ENCODE peak calls at places on chromosomes 7 and 10, in six cellular contexts. K is cardiac fibroblast; R is A549; H is CD8-positive, alpha-beta T cell; E is neural progenitor cell; G is esophagus squamous epithelium. U is an unnamed sample.

GRCh38 chr10:122310311-122311050 is 39.4 kb downstream of the BTBD16 start:
- DNase-seq in E (no peak), R (peak), H (no peak), G (no peak), K (no peak), U (no peak)

GRCh38 chr10:54961040-54961439 is 160.0 kb upstream of the PCDH15 start:
- DNase-seq in K (no peak), G (no peak), R (no peak), E (no peak), H (no peak), U (no peak)

GRCh38 chr7:133770863-133771492 is 356.2 kb upstream of the LRGUK start:
- DNase-seq in H (no peak), E (no peak), K (peak), G (no peak), R (peak), U (no peak)

GRCh38 chr7:27697861-27698430 is 35.3 kb upstream of the HIBADH start:
- DNase-seq in G (peak), E (no peak), K (peak), R (peak), H (no peak), U (peak)

GRCh38 chr10:43225787-43226153 is 41.1 kb downstream of the RASGEF1A start:
- DNase-seq in G (no peak), E (no peak), H (no peak), K (no peak), R (no peak), U (no peak)

GRCh38 chr10:46222364-46222935 is 64.3 kb upstream of the ANTXRL start:
- DNase-seq in E (no peak), H (no peak), R (no peak), K (peak), G (no peak), U (no peak)

GRCh38 chr10:35447693-35448407 is 111.5 kb downstream of the CCNY start:
- DNase-seq in R (peak), G (no peak), E (peak), H (peak), K (peak), U (no peak)

GRCh38 chr7:157253850-157254249 is 83.0 kb upstream of the DNAJB6 start:
- DNase-seq in G (no peak), E (no peak), K (no peak), H (no peak), R (peak), U (no peak)

GRCh38 chr10:74991435-74991834 is 120.0 kb upstream of the SAMD8 start:
- DNase-seq in E (peak), R (peak), K (peak), G (no peak), H (no peak), U (no peak)

GRCh38 chr7:36409180-36409579 is 19.5 kb downstream of the ANLN start:
- DNase-seq in E (no peak), G (no peak), H (no peak), K (no peak), R (no peak), U (no peak)

GRCh38 chr7:78585958-78586357 is 787.4 kb downstream of the PHTF2 start:
- DNase-seq in G (no peak), H (no peak), R (no peak), K (peak), E (no peak), U (no peak)

GRCh38 chr10:24952701-24953349 is 419 bp upstream of the PRTFDC1 start:
- DNase-seq in G (no peak), R (peak), E (peak), H (peak), K (peak), U (no peak)

GRCh38 chr7:66304536-66304935 is 99.4 kb downstream of the TPST1 start:
- DNase-seq in E (no peak), G (no peak), R (no peak), H (no peak), K (peak), U (no peak)

GRCh38 chr10:22054946-22055345 is 51.4 kb upstream of the DNAJC1 start:
- DNase-seq in E (no peak), R (no peak), G (no peak), K (peak), H (no peak), U (no peak)

GRCh38 chr7:8217200-8218068 is 44.5 kb downstream of the ICA1 start:
- DNase-seq in H (no peak), G (no peak), R (peak), E (peak), K (peak), U (peak)

GRCh38 chr10:66748217-66748616 is 177.6 kb upstream of the LRRTM3 start:
- DNase-seq in K (peak), H (no peak), R (no peak), E (no peak), G (no peak), U (no peak)

GRCh38 chr10:119807960-119808697 is 64.5 kb downstream of the MCMBP start:
- DNase-seq in E (no peak), R (no peak), H (no peak), K (peak), G (no peak), U (no peak)

GRCh38 chr10:72259491-72260214 is 14.1 kb upstream of the DDIT4 start:
- DNase-seq in R (peak), G (no peak), K (peak), E (no peak), H (no peak), U (no peak)

GRCh38 chr7:2444476-2444875 is 31.7 kb downstream of the GRIFIN start:
- DNase-seq in H (no peak), R (no peak), G (no peak), E (no peak), K (peak), U (no peak)

GRCh38 chr7:48101352-48101751 is 12.3 kb downstream of the UPP1 start:
- DNase-seq in K (no peak), G (no peak), R (no peak), E (no peak), H (no peak), U (no peak)

GRCh38 chr7:123460616-123461015 is 73.8 kb downstream of the IQUB start:
- DNase-seq in R (peak), G (no peak), K (peak), E (no peak), H (no peak), U (no peak)

GRCh38 chr7:1940402-1940786 is 270.3 kb downstream of the ELFN1 start:
- DNase-seq in K (peak), G (peak), H (peak), R (no peak), E (no peak), U (peak)

GRCh38 chr10:93333278-93333978 is 148.7 kb downstream of the MYOF start:
- DNase-seq in G (no peak), R (no peak), K (peak), E (peak), H (no peak), U (no peak)

GRCh38 chr10:27225011-27225590 is 15.5 kb downstream of the ACBD5 start:
- DNase-seq in E (no peak), G (no peak), R (no peak), K (no peak), H (peak), U (no peak)

GRCh38 chr10:72461085-72461484 is 106.4 kb upstream of the DNAJB12 start:
- DNase-seq in E (no peak), R (no peak), K (no peak), G (no peak), H (no peak), U (no peak)

GRCh38 chr10:51342381-51342780 is 268.1 kb downstream of the PRKG1 start:
- DNase-seq in H (no peak), R (no peak), K (peak), G (no peak), E (no peak), U (no peak)

GRCh38 chr10:28180654-28181053 is 122.2 kb downstream of the MPP7 start:
- DNase-seq in G (no peak), R (no peak), E (no peak), K (no peak), H (no peak), U (no peak)

GRCh38 chr7:106062521-106062931 is 49.6 kb downstream of the SYPL1 start:
- DNase-seq in R (no peak), H (no peak), E (no peak), K (no peak), G (no peak), U (no peak)

GRCh38 chr7:13850185-13850752 is 139.2 kb downstream of the ETV1 start:
- DNase-seq in K (peak), H (peak), E (no peak), G (no peak), R (peak), U (no peak)

GRCh38 chr7:138468244-138469123 is 8.4 kb downstream of the TRIM24 start:
- DNase-seq in K (peak), G (no peak), E (no peak), R (no peak), H (no peak), U (no peak)

GRCh38 chr7:152200395-152200794 is 174.9 kb downstream of the GALNT11 start:
- DNase-seq in G (no peak), H (no peak), R (no peak), E (no peak), K (no peak), U (no peak)

GRCh38 chr7:28956608-28957063 is 1.5 kb downstream of the TRIL start:
- DNase-seq in K (peak), R (peak), H (no peak), G (no peak), E (peak), U (no peak)

GRCh38 chr10:123648595-123648994 is 17.6 kb upstream of the GPR26 start:
- DNase-seq in R (no peak), E (no peak), H (no peak), G (no peak), K (no peak), U (no peak)

GRCh38 chr7:36289833-36290661 is 99.6 kb upstream of the ANLN start:
- DNase-seq in G (no peak), E (no peak), R (peak), H (no peak), K (no peak), U (no peak)

GRCh38 chr7:81331061-81332018 is 412.5 kb upstream of the SEMA3C start:
- DNase-seq in E (no peak), K (peak), G (no peak), R (no peak), H (no peak), U (no peak)

GRCh38 chr7:50346548-50347497 is 42.3 kb downstream of the IKZF1 start:
- DNase-seq in K (no peak), G (no peak), R (no peak), E (no peak), H (no peak), U (no peak)

GRCh38 chr10:62025134-62025794 is 123.8 kb downstream of the ARID5B start:
- DNase-seq in R (no peak), K (no peak), E (no peak), G (no peak), H (no peak), U (no peak)

GRCh38 chr10:97574374-97575100 is 2.0 kb downstream of the ANKRD2 start:
- DNase-seq in E (no peak), H (no peak), R (peak), G (no peak), K (peak), U (no peak)

GRCh38 chr10:88272186-88272585 is 310.9 kb downstream of the RNLS start:
- DNase-seq in K (peak), R (no peak), E (no peak), H (no peak), G (no peak), U (no peak)

GRCh38 chr7:4893929-4894475 is 10.5 kb upstream of the RADIL start:
- DNase-seq in E (no peak), G (no peak), R (no peak), H (no peak), K (no peak), U (no peak)

GRCh38 chr7:17300012-17300411 is 1.6 kb downstream of the AHR start:
- DNase-seq in G (no peak), R (no peak), H (no peak), K (no peak), E (no peak), U (no peak)

GRCh38 chr7:17305387-17306171 is 7.1 kb downstream of the AHR start:
- DNase-seq in K (no peak), R (no peak), H (no peak), G (no peak), E (no peak), U (no peak)

GRCh38 chr7:17301491-17302101 is 3.1 kb downstream of the AHR start:
- DNase-seq in G (no peak), H (peak), E (peak), R (peak), K (peak), U (no peak)

GRCh38 chr7:17304926-17305325 is 6.5 kb downstream of the AHR start:
- DNase-seq in E (no peak), H (no peak), G (no peak), R (peak), K (peak), U (no peak)

GRCh38 chr7:17302575-17303142 is 4.2 kb downstream of the AHR start:
- DNase-seq in R (no peak), K (peak), E (no peak), H (no peak), G (no peak), U (no peak)
- TF ChIP-seq CTCF in R (peak), K (no peak), E (no peak), H (no peak), G (peak), U (peak)

GRCh38 chr7:149883452-149883861 is 9.7 kb downstream of the ATP6V0E2 start:
- DNase-seq in H (peak), K (peak), G (no peak), E (peak), R (peak), U (no peak)

GRCh38 chr7:149885191-149886017 is 11.6 kb downstream of the ATP6V0E2 start:
- DNase-seq in H (no peak), E (peak), G (no peak), K (no peak), R (no peak), U (no peak)

GRCh38 chr7:149883049-149883439 is 9.3 kb downstream of the ATP6V0E2 start:
- DNase-seq in R (no peak), G (no peak), K (no peak), E (no peak), H (no peak), U (no peak)

GRCh38 chr7:149884541-149884940 is 10.8 kb downstream of the ATP6V0E2 start:
- DNase-seq in G (no peak), K (no peak), E (no peak), R (no peak), H (no peak), U (no peak)

DNA sequence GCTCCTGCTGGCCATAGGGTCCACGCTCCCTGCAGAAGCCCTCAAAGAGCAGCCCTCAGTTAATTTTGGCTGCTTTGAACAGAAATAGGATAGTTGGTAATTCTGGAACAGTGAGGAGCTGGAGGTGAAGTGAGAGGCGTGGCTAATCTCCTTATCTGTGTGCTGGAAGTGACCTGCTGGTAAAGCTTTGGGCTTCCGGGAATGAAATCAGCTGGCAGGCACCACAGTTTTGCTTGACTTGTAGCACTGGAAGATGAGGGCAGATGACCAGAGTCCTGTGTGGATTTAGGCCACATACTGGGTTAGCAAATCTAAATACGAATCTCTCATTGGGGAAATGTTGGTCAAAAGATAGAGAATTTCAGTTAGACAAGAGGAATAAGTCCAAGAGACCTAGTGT is 10.2 kb downstream of the ATP6V0E2 start:
- DNase-seq in E (no peak), H (no peak), R (no peak), K (no peak), G (no peak), U (no peak)
- H3K4me3 ChIP-seq in E (no peak), H (no peak), R (no peak), K (no peak), G (no peak), U (no peak)

GRCh38 chr10:130220251-130221185 is 84.3 kb downstream of the GLRX3 start:
- DNase-seq in E (no peak), K (no peak), G (no peak), R (no peak), H (no peak), U (no peak)
- TF ChIP-seq CTCF in E (no peak), K (no peak), G (no peak), R (no peak), H (no peak), U (no peak)

GRCh38 chr7:52006674-52007073 is 690.1 kb upstream of the COBL start:
- DNase-seq in G (no peak), R (no peak), H (no peak), K (no peak), E (no peak), U (no peak)
- H3K4me3 ChIP-seq in G (no peak), R (no peak), H (no peak), K (no peak), E (no peak), U (no peak)

GRCh38 chr7:151048911-151049463 is 656 bp downstream of the ASIC3 start:
- DNase-seq in E (no peak), H (no peak), R (no peak), K (no peak), G (no peak), U (no peak)
- TF ChIP-seq CTCF in E (no peak), H (no peak), R (no peak), K (no peak), G (no peak), U (no peak)

GRCh38 chr10:63646491-63646890 is 125.3 kb downstream of the REEP3 start:
- DNase-seq in K (peak), E (no peak), R (no peak), H (no peak), G (no peak), U (no peak)
- H3K4me3 ChIP-seq in K (no peak), E (no peak), R (no peak), H (no peak), G (no peak), U (no peak)

DNA sequence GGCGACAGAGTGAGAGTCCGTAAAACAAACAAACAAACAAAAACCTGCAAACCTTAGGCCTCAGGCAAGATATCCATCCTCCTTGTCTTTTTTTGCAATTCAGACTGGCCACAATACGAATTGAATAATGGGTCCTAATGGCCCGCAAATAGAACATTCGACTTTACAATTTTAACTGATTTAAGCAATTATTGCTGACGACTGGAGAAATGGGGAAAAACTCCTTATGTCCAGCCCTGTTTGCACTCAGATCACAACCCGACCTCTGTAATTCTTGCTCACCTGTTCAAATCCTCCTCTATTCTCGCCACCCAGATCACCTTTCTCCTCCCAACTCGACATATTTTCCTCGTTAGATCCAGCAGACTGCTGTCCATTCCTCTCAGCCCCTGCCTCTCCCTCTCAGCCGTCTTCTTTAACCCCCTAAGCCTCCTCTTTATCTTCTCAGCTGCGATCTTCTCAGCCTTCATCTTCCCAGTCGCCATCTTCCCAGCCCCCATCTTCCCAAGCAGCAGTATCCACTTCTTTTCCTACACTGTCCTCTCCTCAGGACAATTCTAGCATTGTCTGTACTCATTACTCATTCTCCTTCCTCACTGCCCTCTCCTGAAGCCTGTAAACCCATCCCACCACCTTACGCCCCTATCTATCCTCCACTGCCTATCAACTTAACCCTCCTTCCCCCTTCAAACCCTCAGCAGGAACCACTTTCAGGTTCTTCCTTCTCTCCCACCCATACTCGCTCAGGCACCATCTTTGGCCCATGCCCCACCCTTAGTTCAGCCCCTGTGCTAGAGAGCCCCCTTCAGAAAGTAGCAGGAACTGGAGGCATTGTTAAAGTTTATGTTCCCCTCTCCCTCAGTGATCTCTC is 61.8 kb downstream of the LRRC17 start:
- DNase-seq in E (no peak), H (no peak), K (peak), G (no peak), R (no peak), U (no peak)
- TF ChIP-seq CTCF in E (peak), H (no peak), K (peak), G (no peak), R (no peak), U (peak)

GRCh38 chr7:52088008-52088787 is 771.6 kb upstream of the COBL start:
- DNase-seq in R (no peak), K (no peak), E (peak), H (no peak), G (no peak), U (no peak)
- H3K4me3 ChIP-seq in R (no peak), K (no peak), E (peak), H (no peak), G (peak), U (no peak)

GRCh38 chr7:74623135-74623534 is 34.4 kb upstream of the GTF2I start:
- DNase-seq in R (no peak), E (no peak), H (no peak), K (no peak), G (no peak), U (no peak)

GRCh38 chr7:74627699-74628411 is 29.7 kb upstream of the GTF2I start:
- DNase-seq in G (no peak), E (peak), K (peak), H (no peak), R (no peak), U (no peak)

GRCh38 chr7:74622228-74622749 is 35.2 kb upstream of the GTF2I start:
- DNase-seq in R (no peak), H (no peak), E (no peak), K (no peak), G (no peak), U (no peak)

DNA sequence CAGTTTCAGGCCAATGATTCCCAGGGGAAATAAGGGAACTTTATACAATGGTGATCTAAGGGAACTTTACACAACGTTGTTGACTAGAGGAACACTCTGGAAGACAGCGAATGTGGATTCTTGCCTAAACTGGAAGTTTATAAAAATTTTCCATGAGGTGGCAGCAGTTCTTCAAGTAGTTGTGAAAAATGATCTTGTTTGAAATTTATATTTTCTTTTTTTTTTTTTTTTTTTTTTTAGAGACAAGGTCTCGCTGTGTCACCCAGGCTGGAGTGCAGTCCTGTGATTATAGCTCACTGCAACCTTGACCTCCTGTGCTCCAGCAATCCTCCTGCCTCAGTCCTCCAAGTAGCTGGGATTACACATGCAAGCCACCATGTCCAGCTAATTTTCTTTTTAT is 32.1 kb upstream of the GTF2I start:
- DNase-seq in G (no peak), K (peak), R (peak), H (no peak), E (no peak), U (no peak)
- TF ChIP-seq CTCF in G (no peak), K (peak), R (peak), H (peak), E (no peak), U (no peak)

U was measured in GM12864.